ENCODE peak calls at places on chromosomes 6 and 20, in four cellular contexts. J, D, C and V are unnamed samples.

GRCh38 chr6:155586036-155586557 is 130.5 kb upstream of the NOX3 start:
- DNase-seq in J (no peak), D (no peak), C (no peak), V (no peak)

GRCh38 chr6:42224222-42225042 is 6.8 kb upstream of the MRPS10 start:
- DNase-seq in J (no peak), D (peak), C (peak), V (peak)

GRCh38 chr6:36616888-36617521 is 22.8 kb downstream of the SRSF3 start:
- DNase-seq in J (no peak), D (no peak), C (no peak), V (peak)

GRCh38 chr6:167734662-167735497 is 91.8 kb upstream of the AFDN start:
- DNase-seq in J (no peak), D (no peak), C (no peak), V (no peak)

GRCh38 chr6:10217111-10217510 is 197.8 kb downstream of the TFAP2A start:
- DNase-seq in J (no peak), D (no peak), C (no peak), V (no peak)

GRCh38 chr20:38674178-38675133 is 49.8 kb upstream of the SLC32A1 start:
- DNase-seq in J (peak), D (peak), C (peak), V (peak)

GRCh38 chr6:79467716-79468115 is 69.5 kb downstream of the LCA5 start:
- DNase-seq in J (no peak), D (no peak), C (peak), V (no peak)

GRCh38 chr20:35788796-35789195 is 17.0 kb downstream of the PHF20 start:
- DNase-seq in J (no peak), D (no peak), C (no peak), V (no peak)

GRCh38 chr20:8557711-8558110 is 425.6 kb downstream of the PLCB1 start:
- DNase-seq in J (no peak), D (no peak), C (peak), V (no peak)

GRCh38 chr20:14259691-14260090 is 77.7 kb downstream of the FLRT3 start:
- DNase-seq in J (no peak), D (no peak), C (peak), V (peak)

GRCh38 chr6:167956983-167957492 is 40.4 kb upstream of the KIF25 start:
- DNase-seq in J (no peak), D (no peak), C (peak), V (no peak)

GRCh38 chr6:134249759-134250602 is 67.9 kb downstream of the SGK1 start:
- DNase-seq in J (no peak), D (no peak), C (peak), V (peak)

GRCh38 chr20:45993197-45993951 is 15.3 kb upstream of the MMP9 start:
- DNase-seq in J (no peak), D (peak), C (no peak), V (peak)

GRCh38 chr6:35248965-35249364 is 10.6 kb upstream of the ZNF76 start:
- DNase-seq in J (no peak), D (no peak), C (no peak), V (no peak)

GRCh38 chr20:63737940-63738686 is 1.5 kb upstream of the SLC2A4RG start:
- DNase-seq in J (no peak), D (no peak), C (no peak), V (no peak)

GRCh38 chr6:5174756-5175155 is 86.0 kb downstream of the LYRM4 start:
- DNase-seq in J (no peak), D (no peak), C (no peak), V (no peak)